ENCODE peak calls at places on chromosomes 1 and 21, in six cellular contexts. One of them, this sample, is unnamed.

GRCh38 chr1:163535807-163536206 is 214.1 kb downstream of the NUF2 start:
- DNase-seq in nephron progenitor cell: no peak
- DNase-seq in foreskin fibroblast: peak
- DNase-seq in choroid plexus epithelial cell: peak
- DNase-seq in OCI-LY7: peak
- DNase-seq in heart right ventricle: no peak
- DNase-seq in this sample: peak

GRCh38 chr1:3775498-3776230 is 3.1 kb downstream of the SMIM1 start:
- DNase-seq in foreskin fibroblast: peak
- DNase-seq in heart right ventricle: peak
- DNase-seq in nephron progenitor cell: peak
- DNase-seq in choroid plexus epithelial cell: peak
- DNase-seq in OCI-LY7: peak
- DNase-seq in this sample: peak

GRCh38 chr1:214354440-214355148 is 73.6 kb downstream of the SMYD2 start:
- DNase-seq in heart right ventricle: no peak
- DNase-seq in OCI-LY7: no peak
- DNase-seq in foreskin fibroblast: no peak
- DNase-seq in nephron progenitor cell: no peak
- DNase-seq in choroid plexus epithelial cell: no peak
- DNase-seq in this sample: peak

GRCh38 chr1:116997011-116997410 is 4.5 kb upstream of the CD101 start:
- DNase-seq in choroid plexus epithelial cell: peak
- DNase-seq in foreskin fibroblast: no peak
- DNase-seq in OCI-LY7: no peak
- DNase-seq in heart right ventricle: no peak
- DNase-seq in nephron progenitor cell: no peak
- DNase-seq in this sample: peak

GRCh38 chr1:36369061-36369470 is 16.7 kb downstream of the STK40 start:
- DNase-seq in choroid plexus epithelial cell: peak
- DNase-seq in OCI-LY7: peak
- DNase-seq in nephron progenitor cell: peak
- DNase-seq in foreskin fibroblast: peak
- DNase-seq in heart right ventricle: peak
- DNase-seq in this sample: peak

GRCh38 chr1:214422137-214422671 is 129.2 kb downstream of the PTPN14 start:
- DNase-seq in foreskin fibroblast: peak
- DNase-seq in nephron progenitor cell: no peak
- DNase-seq in OCI-LY7: no peak
- DNase-seq in choroid plexus epithelial cell: peak
- DNase-seq in heart right ventricle: no peak
- DNase-seq in this sample: peak

GRCh38 chr1:84634536-84635205 is 55.6 kb downstream of the SSX2IP start:
- DNase-seq in choroid plexus epithelial cell: peak
- DNase-seq in OCI-LY7: no peak
- DNase-seq in foreskin fibroblast: no peak
- DNase-seq in heart right ventricle: no peak
- DNase-seq in nephron progenitor cell: no peak
- DNase-seq in this sample: no peak

GRCh38 chr1:92934395-92935378 is 26.6 kb downstream of the DIPK1A start:
- DNase-seq in foreskin fibroblast: peak
- DNase-seq in OCI-LY7: peak
- DNase-seq in nephron progenitor cell: no peak
- DNase-seq in choroid plexus epithelial cell: peak
- DNase-seq in heart right ventricle: peak
- DNase-seq in this sample: peak

GRCh38 chr1:168482106-168482505 is 61.7 kb downstream of the XCL2 start:
- DNase-seq in OCI-LY7: no peak
- DNase-seq in foreskin fibroblast: no peak
- DNase-seq in choroid plexus epithelial cell: no peak
- DNase-seq in heart right ventricle: no peak
- DNase-seq in nephron progenitor cell: peak
- DNase-seq in this sample: peak

GRCh38 chr1:31762726-31763670 is 1.1 kb downstream of the ADGRB2 start:
- DNase-seq in heart right ventricle: peak
- DNase-seq in nephron progenitor cell: peak
- DNase-seq in choroid plexus epithelial cell: no peak
- DNase-seq in foreskin fibroblast: peak
- DNase-seq in OCI-LY7: peak
- DNase-seq in this sample: no peak

GRCh38 chr21:38027901-38028300 is 111.6 kb upstream of the KCNJ6 start:
- DNase-seq in heart right ventricle: no peak
- DNase-seq in choroid plexus epithelial cell: peak
- DNase-seq in OCI-LY7: no peak
- DNase-seq in nephron progenitor cell: no peak
- DNase-seq in foreskin fibroblast: peak
- DNase-seq in this sample: peak

GRCh38 chr1:21659099-21659923 is 9.8 kb downstream of the RAP1GAP start:
- DNase-seq in choroid plexus epithelial cell: peak
- DNase-seq in nephron progenitor cell: peak
- DNase-seq in heart right ventricle: peak
- DNase-seq in OCI-LY7: peak
- DNase-seq in foreskin fibroblast: no peak
- DNase-seq in this sample: peak

GRCh38 chr1:67771152-67771551 is 62.1 kb downstream of the GNG12 start:
- DNase-seq in heart right ventricle: no peak
- DNase-seq in foreskin fibroblast: no peak
- DNase-seq in OCI-LY7: peak
- DNase-seq in nephron progenitor cell: no peak
- DNase-seq in choroid plexus epithelial cell: peak
- DNase-seq in this sample: peak

GRCh38 chr1:155304558-155305063 is 3.4 kb upstream of the PKLR start:
- DNase-seq in foreskin fibroblast: no peak
- DNase-seq in choroid plexus epithelial cell: no peak
- DNase-seq in OCI-LY7: no peak
- DNase-seq in heart right ventricle: no peak
- DNase-seq in nephron progenitor cell: no peak
- DNase-seq in this sample: no peak
- TF ChIP-seq CTCF in foreskin fibroblast: no peak
- TF ChIP-seq CTCF in choroid plexus epithelial cell: no peak
- TF ChIP-seq CTCF in OCI-LY7: no peak
- TF ChIP-seq CTCF in heart right ventricle: no peak
- TF ChIP-seq CTCF in nephron progenitor cell: no peak
- TF ChIP-seq CTCF in this sample: no peak

DNA sequence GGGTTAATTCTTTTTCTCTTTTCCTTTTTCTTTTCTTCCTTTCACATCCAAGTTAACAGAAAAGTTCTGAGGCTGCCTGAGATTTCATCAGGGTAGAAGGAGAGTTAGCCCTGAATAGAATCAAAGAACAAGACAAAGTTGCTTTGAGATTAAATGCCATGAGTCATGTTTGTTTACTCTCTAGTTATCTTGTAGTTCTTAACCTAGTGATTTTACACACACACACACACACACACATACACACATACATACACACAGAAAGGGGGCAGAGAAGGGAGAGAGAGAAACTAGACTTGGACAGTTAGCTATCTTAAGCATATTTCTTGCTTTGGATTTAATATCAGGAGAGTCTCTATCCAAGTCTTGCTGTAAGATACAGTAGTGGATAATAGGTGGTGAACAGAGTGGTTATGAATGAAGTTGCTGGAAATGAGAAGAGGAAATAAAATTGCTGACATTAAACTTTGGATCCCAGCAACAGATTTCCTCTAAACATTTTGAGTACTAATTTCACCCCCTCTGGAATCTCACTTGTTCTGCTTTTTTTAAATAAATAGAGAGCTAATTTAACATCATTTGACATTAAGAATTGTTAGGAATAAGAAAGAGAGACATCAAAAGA is 19.9 kb downstream of the PLA2G4A start:
- DNase-seq in foreskin fibroblast: no peak
- DNase-seq in choroid plexus epithelial cell: peak
- DNase-seq in nephron progenitor cell: no peak
- DNase-seq in OCI-LY7: no peak
- DNase-seq in heart right ventricle: no peak
- DNase-seq in this sample: no peak
- TF ChIP-seq CTCF in foreskin fibroblast: no peak
- TF ChIP-seq CTCF in choroid plexus epithelial cell: no peak
- TF ChIP-seq CTCF in nephron progenitor cell: no peak
- TF ChIP-seq CTCF in OCI-LY7: no peak
- TF ChIP-seq CTCF in heart right ventricle: no peak
- TF ChIP-seq CTCF in this sample: no peak

GRCh38 chr1:173084292-173084691 is 33.6 kb upstream of the TNFSF18 start:
- DNase-seq in nephron progenitor cell: no peak
- DNase-seq in heart right ventricle: no peak
- DNase-seq in choroid plexus epithelial cell: no peak
- DNase-seq in foreskin fibroblast: no peak
- DNase-seq in OCI-LY7: no peak
- DNase-seq in this sample: no peak
- TF ChIP-seq CTCF in nephron progenitor cell: no peak
- TF ChIP-seq CTCF in heart right ventricle: no peak
- TF ChIP-seq CTCF in choroid plexus epithelial cell: no peak
- TF ChIP-seq CTCF in foreskin fibroblast: no peak
- TF ChIP-seq CTCF in OCI-LY7: no peak
- TF ChIP-seq CTCF in this sample: no peak

DNA sequence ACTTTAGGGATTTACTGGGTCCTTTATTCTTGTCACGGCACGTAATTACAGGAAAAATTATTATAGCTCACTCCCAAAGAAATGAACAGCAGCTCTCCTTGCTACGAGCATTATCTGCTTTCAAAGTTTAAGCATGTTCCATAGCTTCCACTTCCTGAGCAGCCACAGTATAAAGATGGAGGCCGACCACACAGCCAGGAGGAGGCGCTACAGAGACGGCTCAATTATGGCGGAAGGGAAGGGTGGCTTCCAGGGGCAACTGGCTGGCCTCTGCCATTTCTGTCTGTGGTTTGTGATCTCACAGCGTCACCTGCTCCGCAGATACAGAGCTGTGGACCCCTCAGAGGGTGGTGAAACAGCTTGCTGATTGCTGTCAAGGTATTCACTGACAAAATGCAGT is 212.3 kb upstream of the GREM2 start:
- DNase-seq in choroid plexus epithelial cell: no peak
- DNase-seq in foreskin fibroblast: no peak
- DNase-seq in nephron progenitor cell: no peak
- DNase-seq in heart right ventricle: no peak
- DNase-seq in OCI-LY7: no peak
- DNase-seq in this sample: no peak
- TF ChIP-seq CTCF in choroid plexus epithelial cell: no peak
- TF ChIP-seq CTCF in foreskin fibroblast: no peak
- TF ChIP-seq CTCF in nephron progenitor cell: no peak
- TF ChIP-seq CTCF in heart right ventricle: no peak
- TF ChIP-seq CTCF in OCI-LY7: peak
- TF ChIP-seq CTCF in this sample: peak

DNA sequence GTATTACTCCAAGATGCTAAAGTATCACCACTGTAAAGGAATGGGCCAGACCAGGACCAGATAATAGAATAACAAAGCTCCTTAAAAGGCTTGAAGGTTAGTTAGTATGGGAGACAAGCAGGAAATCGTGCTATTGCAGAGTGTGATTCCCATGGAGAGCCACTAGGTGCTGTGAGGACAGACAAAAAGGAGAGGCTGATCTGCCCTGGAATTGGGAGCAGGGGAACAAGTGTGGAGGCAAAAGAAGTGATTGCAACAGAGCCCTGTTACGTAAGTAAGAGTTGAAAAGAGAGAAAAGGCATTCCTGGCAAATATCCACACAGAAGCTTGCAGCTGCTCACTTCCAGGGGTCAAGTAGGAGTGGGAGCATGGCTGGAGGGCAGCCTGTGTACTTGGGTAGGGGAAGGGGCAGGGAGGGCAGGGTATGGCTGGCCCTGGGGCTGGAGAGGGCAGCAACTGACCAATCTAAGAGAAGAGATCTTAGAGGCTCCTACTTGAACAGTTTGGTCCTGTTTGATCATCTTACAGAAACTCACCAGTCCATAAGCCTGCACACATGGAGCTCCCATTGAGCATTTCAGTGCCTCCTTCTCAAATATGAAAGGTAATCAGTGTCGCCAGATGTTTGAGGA is 207.7 kb upstream of the GJB5 start:
- DNase-seq in nephron progenitor cell: no peak
- DNase-seq in OCI-LY7: no peak
- DNase-seq in heart right ventricle: no peak
- DNase-seq in foreskin fibroblast: no peak
- DNase-seq in choroid plexus epithelial cell: peak
- DNase-seq in this sample: no peak
- TF ChIP-seq CTCF in nephron progenitor cell: peak
- TF ChIP-seq CTCF in OCI-LY7: peak
- TF ChIP-seq CTCF in heart right ventricle: no peak
- TF ChIP-seq CTCF in foreskin fibroblast: peak
- TF ChIP-seq CTCF in choroid plexus epithelial cell: no peak
- TF ChIP-seq CTCF in this sample: no peak

GRCh38 chr1:113714606-113715269 is 44.5 kb downstream of the PHTF1 start:
- DNase-seq in OCI-LY7: no peak
- DNase-seq in foreskin fibroblast: no peak
- DNase-seq in choroid plexus epithelial cell: no peak
- DNase-seq in nephron progenitor cell: no peak
- DNase-seq in heart right ventricle: no peak
- DNase-seq in this sample: peak
- TF ChIP-seq CTCF in OCI-LY7: no peak
- TF ChIP-seq CTCF in foreskin fibroblast: no peak
- TF ChIP-seq CTCF in choroid plexus epithelial cell: no peak
- TF ChIP-seq CTCF in nephron progenitor cell: no peak
- TF ChIP-seq CTCF in heart right ventricle: no peak
- TF ChIP-seq CTCF in this sample: peak

DNA sequence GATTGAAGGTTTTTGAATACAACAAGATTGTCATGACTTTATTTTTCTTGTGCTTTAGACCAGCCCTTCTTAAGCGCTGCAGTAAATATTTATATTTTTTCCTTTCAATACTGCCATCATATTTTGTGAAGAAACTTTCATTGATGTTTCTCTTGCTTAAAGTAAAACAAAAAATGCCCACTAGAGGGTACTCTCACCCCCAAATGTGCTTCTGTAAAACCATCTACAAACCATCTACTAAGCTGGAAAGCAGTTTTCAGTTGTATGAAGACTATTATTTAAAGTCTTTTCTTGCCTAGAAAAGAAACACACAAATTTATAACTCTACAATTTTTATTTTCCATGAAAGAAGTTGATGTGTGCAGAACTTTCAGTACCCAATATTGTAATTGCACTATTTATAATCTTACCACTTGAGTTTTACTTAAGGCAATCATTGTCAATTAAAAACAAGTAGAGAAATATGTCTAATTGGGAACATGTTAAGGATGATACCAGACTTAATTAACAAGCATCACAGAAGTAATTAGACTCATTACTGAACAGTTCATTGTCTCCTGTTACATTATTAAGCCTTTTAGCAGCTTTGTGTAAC is 10.7 kb downstream of the LEPR start:
- DNase-seq in nephron progenitor cell: no peak
- DNase-seq in choroid plexus epithelial cell: peak
- DNase-seq in foreskin fibroblast: no peak
- DNase-seq in OCI-LY7: peak
- DNase-seq in heart right ventricle: no peak
- DNase-seq in this sample: peak
- TF ChIP-seq CTCF in nephron progenitor cell: peak
- TF ChIP-seq CTCF in choroid plexus epithelial cell: peak
- TF ChIP-seq CTCF in foreskin fibroblast: peak
- TF ChIP-seq CTCF in OCI-LY7: peak
- TF ChIP-seq CTCF in heart right ventricle: peak
- TF ChIP-seq CTCF in this sample: peak

DNA sequence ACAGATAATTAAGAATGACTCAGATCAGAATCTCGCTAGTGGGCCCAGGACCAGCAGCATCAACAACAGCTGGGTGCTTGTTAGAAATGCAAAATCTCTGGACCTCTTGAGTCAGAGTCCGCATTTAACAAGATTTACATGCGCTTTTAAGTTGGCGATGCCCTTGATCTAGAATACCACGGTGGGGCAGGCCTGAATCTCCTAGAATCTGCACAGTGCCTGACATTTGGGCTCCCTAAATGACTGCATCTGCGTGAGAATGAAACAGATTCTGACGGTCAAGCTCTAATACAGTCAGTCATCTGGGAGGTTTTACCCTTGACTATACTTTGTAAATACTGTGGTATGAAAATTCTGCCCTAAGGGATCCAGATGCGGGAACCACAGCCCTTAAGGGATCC is 17.2 kb upstream of the RAB29 start:
- DNase-seq in OCI-LY7: no peak
- DNase-seq in heart right ventricle: no peak
- DNase-seq in choroid plexus epithelial cell: no peak
- DNase-seq in foreskin fibroblast: no peak
- DNase-seq in nephron progenitor cell: no peak
- DNase-seq in this sample: no peak
- TF ChIP-seq CTCF in OCI-LY7: no peak
- TF ChIP-seq CTCF in heart right ventricle: no peak
- TF ChIP-seq CTCF in choroid plexus epithelial cell: no peak
- TF ChIP-seq CTCF in foreskin fibroblast: no peak
- TF ChIP-seq CTCF in nephron progenitor cell: no peak
- TF ChIP-seq CTCF in this sample: no peak